ENCODE peak calls at places on chromosomes 7 and 10, in nine cellular contexts. J is thyroid gland, T is upper lobe of right lung, A is choroid plexus epithelial cell, Z is brain microvascular endothelial cell, G is endothelial cell, B is AG09319, Q is lower leg skin, R is fibroblast of lung. X is an unnamed sample.

GRCh38 chr10:15793664-15794063 is 66.6 kb downstream of the MINDY3 start:
- DNase-seq in T (no peak), A (no peak), G (no peak), Z (no peak), B (no peak), Q (no peak), R (no peak), J (no peak), X (no peak)

GRCh38 chr10:104020020-104020419 is 53.1 kb downstream of the SLK start:
- DNase-seq in G (no peak), B (no peak), J (no peak), Q (no peak), A (no peak), R (no peak), T (no peak), Z (no peak), X (no peak)

GRCh38 chr10:133308431-133309110 is at the start of the genes TUBGCP2 and ZNF511:
- DNase-seq in Z (peak), J (peak), A (peak), B (peak), G (peak), Q (peak), T (peak), R (peak), X (peak)

GRCh38 chr7:69631131-69631530 is 32.9 kb downstream of the AUTS2 start:
- DNase-seq in A (no peak), G (no peak), Q (no peak), B (no peak), Z (no peak), J (no peak), R (no peak), T (no peak), X (no peak)

GRCh38 chr7:151247611-151248176 is 800 bp downstream of the SMARCD3 start:
- DNase-seq in B (no peak), T (no peak), G (no peak), Q (no peak), J (peak), Z (no peak), A (no peak), R (peak), X (no peak)

GRCh38 chr10:132654708-132655661 is 117.4 kb downstream of the INPP5A start:
- DNase-seq in A (peak), G (peak), Q (no peak), T (peak), J (peak), R (peak), B (no peak), Z (peak), X (peak)

GRCh38 chr7:130845581-130846085 is 111.6 kb upstream of the KLF14 start:
- DNase-seq in R (peak), Z (peak), T (no peak), J (no peak), Q (peak), B (peak), A (peak), G (no peak), X (no peak)

GRCh38 chr10:120048358-120048757 is 155.8 kb downstream of the SEC23IP start:
- DNase-seq in G (no peak), B (no peak), A (no peak), T (no peak), R (no peak), Q (no peak), Z (no peak), J (no peak), X (no peak)

GRCh38 chr7:151010307-151011096 is 13.8 kb downstream of the ATG9B start:
- DNase-seq in T (no peak), R (no peak), J (no peak), Q (no peak), B (no peak), Z (no peak), G (no peak), A (peak), X (no peak)

GRCh38 chr10:115941247-115941840 is 331.7 kb downstream of the GFRA1 start:
- DNase-seq in J (no peak), G (no peak), T (no peak), Z (no peak), A (no peak), Q (no peak), B (no peak), R (no peak), X (no peak)

GRCh38 chr7:20374391-20374790 is 43.7 kb downstream of the ITGB8 start:
- DNase-seq in Q (no peak), T (no peak), R (no peak), G (no peak), B (no peak), A (no peak), J (no peak), Z (no peak), X (no peak)

GRCh38 chr10:50937230-50937907 is 51.9 kb upstream of the A1CF start:
- DNase-seq in B (no peak), J (no peak), R (peak), T (no peak), Q (no peak), Z (peak), G (peak), A (peak), X (no peak)

GRCh38 chr7:27462575-27463270 is 200.0 kb downstream of the HIBADH start:
- DNase-seq in B (no peak), Z (peak), G (no peak), T (no peak), Q (no peak), A (peak), R (peak), J (no peak), X (no peak)

GRCh38 chr10:132329565-132330485 is 2.2 kb upstream of the LRRC27 start:
- DNase-seq in T (no peak), Q (no peak), G (no peak), R (peak), B (no peak), A (peak), J (no peak), Z (peak), X (no peak)

GRCh38 chr7:105388373-105389089 is at the start of gene SRPK2:
- DNase-seq in B (no peak), R (peak), T (peak), G (peak), Q (peak), J (peak), Z (peak), A (peak), X (peak)

GRCh38 chr10:103231047-103231551 is 14.6 kb upstream of the RPEL1 start:
- DNase-seq in G (peak), Q (no peak), A (peak), Z (peak), T (no peak), B (peak), J (peak), R (peak), X (no peak)

GRCh38 chr10:5611899-5612680 is 54.3 kb downstream of the ASB13 start:
- DNase-seq in T (no peak), A (no peak), Q (no peak), J (no peak), G (no peak), Z (no peak), R (no peak), B (no peak), X (no peak)

GRCh38 chr10:18145652-18146051 is 5.4 kb downstream of the CACNB2 start:
- DNase-seq in A (peak), G (no peak), J (no peak), B (no peak), Q (no peak), Z (no peak), R (peak), T (no peak), X (no peak)

GRCh38 chr10:33047655-33048054 is 89.6 kb upstream of the ITGB1 start:
- DNase-seq in T (no peak), Z (no peak), R (peak), G (no peak), Q (no peak), A (peak), B (no peak), J (no peak), X (no peak)

GRCh38 chr10:103854687-103855423 is 521 bp downstream of the SH3PXD2A start:
- DNase-seq in T (no peak), Z (no peak), R (peak), Q (no peak), J (no peak), B (no peak), A (no peak), G (peak), X (no peak)

GRCh38 chr7:153943428-153944370 is 108.5 kb upstream of the DPP6 start:
- DNase-seq in Q (no peak), J (no peak), B (no peak), Z (no peak), A (no peak), G (no peak), R (no peak), T (no peak), X (no peak)

GRCh38 chr10:6185039-6185716 is 17.6 kb upstream of the PFKFB3 start:
- DNase-seq in B (no peak), T (peak), Q (no peak), A (no peak), Z (no peak), J (no peak), G (no peak), R (no peak), X (no peak)

GRCh38 chr10:112475565-112476233 is 28.7 kb downstream of the VTI1A start:
- DNase-seq in R (peak), Z (no peak), G (no peak), T (no peak), J (no peak), B (no peak), Q (no peak), A (peak), X (no peak)

GRCh38 chr7:105689093-105689819 is 108.0 kb upstream of the EFCAB10 start:
- DNase-seq in Q (no peak), Z (no peak), G (no peak), J (peak), R (no peak), T (no peak), B (no peak), A (no peak), X (no peak)

GRCh38 chr10:42431095-42431494 is 207.3 kb downstream of the ZNF33B start:
- DNase-seq in T (no peak), A (no peak), B (no peak), G (no peak), Q (no peak), Z (no peak), R (no peak), J (no peak), X (no peak)

GRCh38 chr10:122663516-122664130 is 36.0 kb downstream of the C10orf120 start:
- DNase-seq in A (no peak), G (no peak), J (no peak), T (no peak), Z (no peak), R (no peak), B (no peak), Q (no peak), X (no peak)

GRCh38 chr10:104642311-104643022 is 1.4 kb downstream of the SORCS3 start:
- DNase-seq in A (peak), G (peak), J (no peak), Z (no peak), B (no peak), Q (no peak), R (no peak), T (no peak), X (no peak)

GRCh38 chr7:1418505-1419309 is 40.6 kb downstream of the MICALL2 start:
- DNase-seq in R (peak), B (no peak), A (peak), T (no peak), Z (no peak), Q (no peak), J (no peak), G (no peak), X (no peak)

GRCh38 chr10:132652936-132653590 is 115.5 kb downstream of the INPP5A start:
- DNase-seq in R (no peak), G (no peak), A (no peak), J (no peak), B (no peak), Z (no peak), T (no peak), Q (no peak), X (no peak)

GRCh38 chr7:121313793-121314676 is 14.8 kb upstream of the WNT16 start:
- DNase-seq in A (peak), Z (no peak), G (no peak), B (peak), J (peak), T (no peak), Q (no peak), R (peak), X (no peak)

GRCh38 chr7:33750177-33750576 is 155.2 kb upstream of the BMPER start:
- DNase-seq in A (peak), G (no peak), T (no peak), Z (peak), Q (no peak), B (no peak), R (peak), J (no peak), X (no peak)

GRCh38 chr10:49613160-49613881 is 516 bp upstream of the CHAT start:
- DNase-seq in A (no peak), Q (no peak), G (no peak), R (no peak), J (no peak), B (no peak), T (peak), Z (no peak), X (peak)

GRCh38 chr7:97027427-97028234 is 3.0 kb upstream of the DLX5 start:
- DNase-seq in A (peak), Z (peak), R (peak), Q (peak), J (peak), G (peak), T (peak), B (peak), X (no peak)

GRCh38 chr7:24755541-24756416 is 1.5 kb downstream of the GSDME start:
- DNase-seq in Q (no peak), B (no peak), A (peak), T (no peak), G (no peak), Z (peak), J (no peak), R (peak), X (no peak)

GRCh38 chr7:17580141-17580540 is 281.7 kb downstream of the AHR start:
- DNase-seq in R (peak), B (no peak), T (no peak), G (no peak), Q (no peak), Z (peak), A (peak), J (no peak), X (no peak)

GRCh38 chr7:116356979-116357378 is 142.6 kb upstream of the CAV2 start:
- DNase-seq in Z (no peak), Q (no peak), B (no peak), A (no peak), T (no peak), G (no peak), J (no peak), R (peak), X (no peak)

GRCh38 chr7:697259-697615 is 29.3 kb upstream of the DNAAF5 start:
- DNase-seq in R (no peak), Z (no peak), J (no peak), T (peak), G (no peak), Q (no peak), B (no peak), A (no peak), X (no peak)

GRCh38 chr10:126423779-126424491 is 35.7 kb upstream of the ADAM12 start:
- DNase-seq in Q (no peak), B (no peak), T (no peak), G (no peak), R (no peak), A (no peak), J (no peak), Z (no peak), X (no peak)

DNA sequence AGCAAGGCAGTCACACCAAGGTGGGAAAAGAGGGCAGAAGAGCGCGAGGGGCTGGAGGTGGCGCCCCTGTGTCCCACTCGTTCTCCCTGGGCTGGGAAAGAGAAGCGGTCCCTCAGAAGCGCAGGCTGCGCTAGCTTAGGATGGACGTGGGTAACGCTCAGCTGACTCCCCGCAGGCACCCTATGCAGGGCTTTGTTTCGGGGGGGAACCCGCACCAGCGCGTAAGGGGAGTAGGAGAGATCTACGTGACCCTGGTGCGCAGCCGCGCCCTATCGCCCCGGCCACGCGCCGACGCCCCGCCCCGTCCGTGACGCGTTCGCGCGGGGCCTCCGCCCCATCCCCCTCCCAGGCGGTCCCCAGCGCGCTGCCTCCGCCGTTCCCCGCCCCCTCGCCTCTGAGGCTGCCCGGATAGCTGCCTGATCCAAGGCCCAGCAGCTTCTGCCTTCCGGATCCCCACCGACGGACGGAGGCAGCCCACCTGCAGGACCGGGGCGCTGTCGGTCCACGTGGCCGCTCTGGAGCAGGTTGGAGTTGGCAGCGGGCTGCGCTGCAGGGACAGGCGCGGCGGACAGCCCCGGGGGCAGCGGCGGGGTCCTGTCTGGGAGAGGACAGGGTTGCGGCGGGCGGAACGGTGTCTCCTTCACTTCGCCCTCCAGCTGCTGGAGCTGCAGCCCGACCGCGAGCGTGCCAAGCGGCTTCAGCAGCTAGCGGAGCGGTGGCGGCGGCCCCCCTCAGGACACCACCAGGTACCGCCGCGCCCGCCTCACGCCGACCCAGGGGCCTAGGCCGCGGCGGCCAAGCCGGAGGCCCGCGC is at the start of gene VDAC2:
- DNase-seq in B (peak), T (peak), Z (peak), J (peak), G (peak), A (peak), R (peak), Q (peak), X (peak)
- TF ChIP-seq CTCF in B (no peak), T (no peak), Z (no peak), J (no peak), G (no peak), A (no peak), R (no peak), Q (no peak), X (peak)

GRCh38 chr7:80393786-80394185 is 118.1 kb downstream of the GNAT3 start:
- DNase-seq in R (no peak), J (no peak), Q (no peak), B (no peak), G (no peak), T (no peak), Z (no peak), A (no peak), X (no peak)

GRCh38 chr7:80386686-80387085 is 125.2 kb downstream of the GNAT3 start:
- DNase-seq in A (peak), R (peak), Z (peak), G (no peak), Q (no peak), B (no peak), T (no peak), J (no peak), X (no peak)

GRCh38 chr7:80387634-80388033 is 124.2 kb downstream of the GNAT3 start:
- DNase-seq in Q (no peak), A (peak), Z (no peak), J (no peak), G (no peak), R (peak), T (no peak), B (no peak), X (no peak)

DNA sequence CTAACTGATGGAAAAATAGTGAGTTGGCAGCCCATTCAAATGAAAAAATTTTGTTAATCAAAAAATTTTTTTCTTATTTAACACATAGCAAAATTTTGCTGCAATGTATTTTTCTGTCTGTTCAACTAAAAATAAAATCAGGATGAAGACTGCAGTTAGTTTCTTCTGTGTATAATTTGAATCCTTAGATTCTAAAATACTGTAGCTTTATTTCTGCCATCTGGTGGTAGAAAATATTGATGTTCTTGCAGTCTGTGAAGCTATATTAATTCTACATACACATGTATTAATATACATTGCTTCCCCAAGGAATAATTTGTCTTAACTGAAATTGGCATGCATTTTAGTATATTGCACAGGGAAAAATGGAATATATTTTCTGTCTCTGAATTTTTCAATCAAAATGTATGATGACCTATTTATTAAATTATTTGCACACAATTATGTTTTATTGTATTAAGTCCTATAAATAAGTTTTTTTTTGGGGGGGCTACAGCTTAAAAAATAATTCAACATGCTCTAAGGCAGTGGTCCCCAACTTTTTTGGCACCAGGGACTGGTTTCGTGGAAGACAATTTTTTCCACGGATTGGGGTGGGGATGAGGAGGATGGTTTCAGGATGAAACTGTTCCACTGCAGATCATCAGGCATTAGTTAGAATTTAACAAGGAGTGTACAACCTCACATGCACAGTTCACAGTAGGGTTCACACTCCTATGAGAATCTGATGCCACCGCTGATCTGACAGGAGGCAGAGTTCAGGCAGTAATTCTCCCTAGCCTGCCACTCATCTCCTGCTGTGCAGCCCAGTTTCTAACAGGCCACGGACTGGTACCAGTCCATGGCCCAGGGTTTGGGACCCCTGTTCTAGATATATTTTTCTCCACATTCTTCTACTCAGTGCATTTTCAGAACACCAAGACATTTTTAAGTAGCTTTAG is 119.4 kb downstream of the GNAT3 start:
- DNase-seq in G (no peak), R (peak), T (no peak), A (peak), Z (no peak), J (no peak), B (no peak), Q (no peak), X (no peak)
- TF ChIP-seq CTCF in G (peak), R (peak), T (peak), A (peak), Z (no peak), J (peak), B (peak), Q (no peak), X (peak)

GRCh38 chr7:123749537-123749857 is 694 bp upstream of the WASL start:
- DNase-seq in G (no peak), R (peak), J (no peak), A (peak), B (no peak), T (no peak), Q (peak), Z (peak), X (no peak)
- TF ChIP-seq CTCF in G (no peak), R (peak), J (peak), A (peak), B (no peak), T (peak), Q (no peak), Z (peak), X (peak)

DNA sequence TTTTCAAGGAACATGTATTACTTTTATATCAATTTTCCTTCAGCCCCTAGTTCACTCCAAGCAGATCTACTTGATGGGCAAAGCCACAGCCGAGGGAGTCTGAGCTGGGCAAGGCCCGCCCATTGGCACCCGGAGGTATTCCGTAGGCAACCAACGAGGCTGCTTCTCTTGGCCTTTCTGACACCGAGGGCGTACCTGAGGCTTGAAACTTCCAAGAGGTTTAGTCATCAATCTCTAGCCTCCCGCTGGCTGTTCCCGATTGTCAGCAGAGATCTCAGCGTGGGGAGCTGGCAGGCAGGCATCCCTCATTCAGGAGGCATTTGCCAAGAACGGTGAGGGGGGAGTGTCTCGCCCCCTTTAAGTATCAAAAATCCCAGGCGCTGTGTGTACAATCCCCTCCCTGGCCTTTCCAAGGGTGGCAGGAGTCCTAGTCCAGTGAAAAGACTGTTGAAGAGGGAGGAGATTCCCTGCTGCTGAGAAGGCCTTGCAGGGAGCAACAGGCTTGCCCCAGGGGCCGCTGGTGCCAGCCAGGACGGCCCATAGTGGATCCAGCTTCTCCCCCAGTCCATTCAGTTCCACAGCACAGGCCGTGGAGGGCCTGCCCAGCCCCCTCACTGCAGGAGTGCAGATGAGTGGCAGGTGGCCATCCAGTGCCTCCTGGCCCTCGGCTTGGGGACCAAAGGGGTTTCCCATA is 39.8 kb downstream of the OAT start:
- DNase-seq in R (no peak), A (no peak), B (no peak), J (no peak), Q (no peak), G (no peak), Z (no peak), T (peak), X (no peak)
- TF ChIP-seq CTCF in R (no peak), A (no peak), B (no peak), J (no peak), Q (no peak), G (no peak), Z (no peak), T (no peak), X (no peak)